ENCODE peak calls at places on chromosomes 6 and 20, in five cellular contexts. J is GM12865, E is heart right ventricle, P is left lung, T is body of pancreas. L is an unnamed sample.

GRCh38 chr6:81876977-81877376 is 124.5 kb upstream of the TENT5A start:
- DNase-seq in J (no peak), E (no peak), P (no peak), T (no peak), L (no peak)

GRCh38 chr20:45337367-45338120 is 10.7 kb downstream of the SDC4 start:
- DNase-seq in J (no peak), E (peak), P (peak), T (peak), L (no peak)

GRCh38 chr6:2061880-2062279 is 183.5 kb downstream of the GMDS start:
- DNase-seq in J (no peak), E (no peak), P (no peak), T (no peak), L (no peak)

GRCh38 chr6:27507041-27507956 is 34.4 kb upstream of the ZNF184 start:
- DNase-seq in J (no peak), E (no peak), P (no peak), T (no peak), L (no peak)

GRCh38 chr20:23195635-23196034 is 109.5 kb upstream of the CD93 start:
- DNase-seq in J (peak), E (no peak), P (no peak), T (no peak), L (no peak)

GRCh38 chr6:1786455-1787108 is 176.9 kb downstream of the FOXC1 start:
- DNase-seq in J (peak), E (no peak), P (no peak), T (no peak), L (no peak)

GRCh38 chr20:61134286-61135035 is 117.6 kb upstream of the CDH4 start:
- DNase-seq in J (no peak), E (no peak), P (no peak), T (no peak), L (no peak)

GRCh38 chr6:160278311-160278710 is 19.7 kb upstream of the SLC22A2 start:
- DNase-seq in J (no peak), E (no peak), P (no peak), T (no peak), L (no peak)

GRCh38 chr6:148842631-148843030 is 95.8 kb downstream of the UST start:
- DNase-seq in J (no peak), E (no peak), P (no peak), T (no peak), L (no peak)

GRCh38 chr20:1336699-1337387 is 7.9 kb upstream of the SDCBP2 start:
- DNase-seq in J (no peak), E (peak), P (peak), T (peak), L (no peak)

GRCh38 chr6:25883536-25883935 is 9.5 kb upstream of the SLC17A3 start:
- DNase-seq in J (no peak), E (no peak), P (no peak), T (no peak), L (no peak)

GRCh38 chr20:24911461-24911860 is 37.6 kb upstream of the CST7 start:
- DNase-seq in J (no peak), E (no peak), P (no peak), T (no peak), L (no peak)

GRCh38 chr6:37607949-37608348 is 89.7 kb downstream of the MDGA1 start:
- DNase-seq in J (no peak), E (no peak), P (no peak), T (no peak), L (no peak)

GRCh38 chr20:25623225-25623735 is 534 bp downstream of the NANP start:
- DNase-seq in J (peak), E (peak), P (peak), T (peak), L (no peak)

GRCh38 chr6:124999105-124999764 is 37.0 kb downstream of the RNF217 start:
- DNase-seq in J (no peak), E (no peak), P (no peak), T (peak), L (no peak)

GRCh38 chr6:26031595-26032386 is 55.4 kb upstream of the HFE start:
- DNase-seq in J (peak), E (peak), P (peak), T (peak), L (peak)

GRCh38 chr6:15948930-15949900 is 179.7 kb upstream of the MYLIP start:
- DNase-seq in J (no peak), E (no peak), P (no peak), T (peak), L (no peak)

GRCh38 chr6:22845467-22845866 is 276.1 kb downstream of the HDGFL1 start:
- DNase-seq in J (no peak), E (no peak), P (no peak), T (no peak), L (no peak)

GRCh38 chr6:6317825-6318733 is 2.4 kb downstream of the F13A1 start:
- DNase-seq in J (no peak), E (peak), P (peak), T (no peak), L (no peak)

GRCh38 chr6:6320901-6321300 is 439 bp upstream of the F13A1 start:
- DNase-seq in J (no peak), E (no peak), P (peak), T (no peak), L (no peak)

GRCh38 chr6:6323352-6323751 is 2.9 kb upstream of the F13A1 start:
- DNase-seq in J (no peak), E (no peak), P (no peak), T (no peak), L (no peak)

GRCh38 chr6:6317386-6317785 is 3.1 kb downstream of the F13A1 start:
- DNase-seq in J (no peak), E (no peak), P (no peak), T (no peak), L (no peak)

GRCh38 chr6:6319947-6320811 is at the start of gene F13A1:
- DNase-seq in J (peak), E (peak), P (peak), T (no peak), L (no peak)
- TF ChIP-seq CTCF in J (no peak), E (no peak), P (no peak), T (no peak), L (peak)

DNA sequence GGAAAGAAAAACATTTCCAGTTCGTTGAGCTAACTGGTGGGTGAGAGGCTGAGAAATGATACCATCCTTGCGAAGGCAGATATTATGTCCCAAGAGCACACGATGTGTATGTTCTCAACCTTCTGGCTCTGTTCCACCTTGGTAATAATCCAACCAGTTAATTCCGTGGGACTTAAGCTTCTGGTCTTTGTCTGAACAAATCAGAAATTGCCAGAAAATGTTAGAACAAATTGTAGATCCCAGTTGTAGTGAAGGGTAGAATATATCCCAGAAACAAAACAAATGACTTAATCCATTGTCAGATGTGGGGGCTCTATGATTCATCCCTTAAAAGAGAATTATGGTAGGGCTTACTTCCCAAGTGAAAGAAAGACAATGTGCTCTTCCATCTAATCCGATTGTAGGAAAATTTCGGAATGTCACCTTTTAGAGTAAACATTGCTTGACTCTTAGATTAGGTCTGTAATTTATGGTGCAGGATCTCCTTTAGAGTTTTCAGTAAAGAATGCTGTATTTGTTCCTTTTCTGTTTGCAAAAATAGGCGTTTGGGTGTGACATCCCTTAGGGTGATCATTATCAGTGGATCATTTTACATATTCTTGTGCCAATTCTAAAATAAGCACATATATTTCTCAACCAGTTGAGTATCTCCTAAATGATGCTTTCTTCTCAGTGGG is 234.5 kb upstream of the ZNF217 start:
- DNase-seq in J (no peak), E (no peak), P (no peak), T (peak), L (no peak)
- H3K4me3 ChIP-seq in J (no peak), E (peak), P (peak), T (no peak), L (no peak)

GRCh38 chr6:102438181-102438580 is 1044.7 kb downstream of the GRIK2 start:
- DNase-seq in J (no peak), E (no peak), P (no peak), T (no peak), L (no peak)
- TF ChIP-seq CTCF in J (no peak), E (no peak), P (no peak), T (no peak), L (no peak)

GRCh38 chr6:157669747-157670216 is 153.3 kb upstream of the SNX9 start:
- DNase-seq in J (no peak), E (peak), P (peak), T (peak), L (no peak)
- H3K4me3 ChIP-seq in J (no peak), E (peak), P (no peak), T (no peak), L (no peak)

L was measured in GM12864.